ENCODE peak calls at places on chromosomes 3 and 15, in six cellular contexts. D, U, T, X, Y and E are unnamed samples.

GRCh38 chr15:79050977-79051376 is 39.6 kb downstream of the RASGRF1 start:
- DNase-seq in D (no peak), U (no peak), T (no peak), Y (no peak), X (no peak), E (no peak)

GRCh38 chr3:33064929-33065328 is 32.0 kb downstream of the GLB1 start:
- DNase-seq in D (no peak), U (no peak), T (no peak), X (no peak), Y (no peak), E (no peak)

GRCh38 chr15:65292938-65293518 is 2.8 kb upstream of the RNU5A-1 start:
- DNase-seq in U (no peak), T (no peak), X (no peak), D (no peak), Y (no peak), E (no peak)

GRCh38 chr3:188533612-188534357 is 379.8 kb downstream of the LPP start:
- DNase-seq in T (no peak), Y (no peak), U (no peak), X (no peak), D (no peak), E (no peak)

GRCh38 chr3:52568066-52568465 is 31.7 kb downstream of the UQCC5 start:
- DNase-seq in X (no peak), D (no peak), T (no peak), Y (no peak), U (no peak), E (no peak)

GRCh38 chr3:144182501-144182900 is 210.9 kb downstream of the DIPK2A start:
- DNase-seq in Y (no peak), X (no peak), T (no peak), D (no peak), U (no peak), E (no peak)

GRCh38 chr3:55091381-55092225 is 163.7 kb upstream of the LRTM1 start:
- DNase-seq in X (no peak), Y (no peak), T (no peak), U (no peak), D (no peak), E (no peak)

GRCh38 chr3:72559377-72559776 is 288.9 kb downstream of the SHQ1 start:
- DNase-seq in X (no peak), T (no peak), D (no peak), Y (no peak), U (no peak), E (no peak)

GRCh38 chr15:75648156-75649000 is 666 bp downstream of the SNX33 start:
- DNase-seq in Y (peak; percentile 48), D (no peak), U (peak; percentile 77), T (peak; percentile 40), X (peak; percentile 82), E (no peak)

GRCh38 chr3:120299403-120299802 is 14.4 kb upstream of the GPR156 start:
- DNase-seq in U (no peak), Y (no peak), X (no peak), D (no peak), T (no peak), E (no peak)

GRCh38 chr3:100403956-100404548 is 2.7 kb downstream of the LNP1 start:
- DNase-seq in Y (no peak), T (no peak), X (no peak), D (no peak), U (no peak), E (no peak)

GRCh38 chr3:10609134-10609533 is 103.7 kb upstream of the ATP2B2 start:
- DNase-seq in D (no peak), T (no peak), Y (no peak), U (peak; percentile 73), X (no peak), E (no peak)

GRCh38 chr3:197942956-197943556 is 6.9 kb upstream of the RPL35A start:
- DNase-seq in D (no peak), Y (no peak), T (no peak), X (no peak), U (peak; percentile 65), E (no peak)

GRCh38 chr3:141401095-141401494 is 32.8 kb downstream of the ZBTB38 start:
- DNase-seq in X (no peak), Y (no peak), U (no peak), T (no peak), D (no peak), E (no peak)

GRCh38 chr15:71103102-71103676 is 12.1 kb upstream of the THSD4 start:
- DNase-seq in U (no peak), X (peak; percentile 4), D (peak; percentile 34), Y (peak; percentile 62), T (peak; percentile 44), E (peak; percentile 26)

GRCh38 chr3:11371758-11372157 is 99.6 kb downstream of the ATG7 start:
- DNase-seq in T (no peak), X (no peak), D (no peak), U (no peak), Y (no peak), E (no peak)

GRCh38 chr3:11567516-11568467 is 75.9 kb downstream of the VGLL4 start:
- DNase-seq in X (no peak), Y (no peak), U (no peak), D (no peak), T (no peak), E (no peak)

GRCh38 chr15:55403531-55403930 is 4.6 kb downstream of the CCPG1 start:
- DNase-seq in Y (no peak), U (no peak), X (no peak), D (no peak), T (no peak), E (no peak)

GRCh38 chr3:14391033-14391432 is 11.4 kb upstream of the SLC6A6 start:
- DNase-seq in D (no peak), X (peak; percentile 80), Y (no peak), U (no peak), T (no peak), E (no peak)

GRCh38 chr3:47161983-47162694 is 1.8 kb downstream of the SETD2 start:
- DNase-seq in X (no peak), Y (no peak), D (no peak), T (no peak), U (no peak), E (no peak)

GRCh38 chr3:40120816-40121215 is 188.7 kb upstream of the EIF1B start:
- DNase-seq in T (no peak), Y (no peak), U (no peak), X (no peak), D (no peak), E (no peak)

GRCh38 chr3:119298565-119298941 is 4.4 kb downstream of the ARHGAP31 start:
- DNase-seq in D (no peak), X (no peak), U (no peak), T (no peak), Y (no peak), E (no peak)

GRCh38 chr3:181699171-181699903 is 12.4 kb upstream of the SOX2 start:
- DNase-seq in X (no peak), D (peak; percentile 60), U (no peak), T (no peak), Y (no peak), E (no peak)

GRCh38 chr3:181696641-181697230 is 15.0 kb upstream of the SOX2 start:
- DNase-seq in U (no peak), D (no peak), Y (no peak), X (no peak), T (no peak), E (no peak)

GRCh38 chr3:181703701-181704420 is 7.9 kb upstream of the SOX2 start:
- DNase-seq in T (no peak), U (no peak), D (peak; percentile 79), Y (peak; percentile 43), X (no peak), E (no peak)

GRCh38 chr3:181698263-181698944 is 13.3 kb upstream of the SOX2 start:
- DNase-seq in T (no peak), Y (no peak), U (peak; percentile 47), D (no peak), X (no peak), E (no peak)

DNA sequence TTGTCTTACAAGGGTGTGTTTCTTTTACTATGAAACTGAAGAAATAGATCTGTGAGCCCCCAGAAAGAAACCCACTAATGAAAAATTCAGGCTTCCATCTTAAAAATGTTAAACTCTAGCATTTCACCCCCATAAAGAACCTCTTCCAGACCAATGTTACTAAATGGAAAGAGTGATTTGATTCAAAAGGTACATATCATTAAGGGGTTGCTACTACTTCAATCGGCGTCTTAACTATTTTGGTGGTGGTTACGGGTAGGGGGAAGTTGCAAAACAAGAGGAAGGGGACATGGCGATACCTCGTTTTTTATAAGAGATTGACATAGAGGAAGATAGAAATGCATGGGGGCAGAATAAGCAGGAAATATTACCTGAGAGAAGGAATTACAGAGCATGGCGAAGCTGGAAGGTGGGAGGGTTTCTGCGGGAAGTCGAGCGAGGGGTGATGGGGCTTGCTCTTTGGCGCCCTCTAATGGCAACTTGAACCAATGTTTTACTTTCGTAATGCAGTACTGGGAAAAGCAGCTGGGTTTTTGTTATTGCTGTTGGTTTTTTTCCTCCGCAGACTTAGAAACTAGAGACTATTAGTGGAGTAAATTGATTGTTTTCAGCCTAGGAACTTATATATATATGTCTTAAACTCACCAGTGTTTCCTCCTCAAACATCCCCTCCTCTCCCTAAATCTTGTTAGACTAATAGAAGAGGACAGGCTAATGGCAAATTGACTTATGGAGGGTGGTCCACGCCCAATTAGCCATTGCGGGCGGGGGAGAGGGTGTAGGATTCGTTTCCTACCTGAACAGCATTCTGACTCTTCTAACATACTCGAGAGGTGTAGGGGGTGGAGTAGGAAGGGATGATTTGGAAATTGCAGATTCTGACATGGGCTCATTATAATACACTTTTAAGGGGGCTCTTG is 11.3 kb upstream of the SOX2 start:
- DNase-seq in T (peak; percentile 64), D (peak; percentile 83), X (no peak), Y (peak; percentile 77), U (peak; percentile 87), E (peak; percentile 21)
- TF ChIP-seq EP300 in T (no peak), D (no peak), X (no peak), Y (no peak), U (no peak), E (no peak)

DNA sequence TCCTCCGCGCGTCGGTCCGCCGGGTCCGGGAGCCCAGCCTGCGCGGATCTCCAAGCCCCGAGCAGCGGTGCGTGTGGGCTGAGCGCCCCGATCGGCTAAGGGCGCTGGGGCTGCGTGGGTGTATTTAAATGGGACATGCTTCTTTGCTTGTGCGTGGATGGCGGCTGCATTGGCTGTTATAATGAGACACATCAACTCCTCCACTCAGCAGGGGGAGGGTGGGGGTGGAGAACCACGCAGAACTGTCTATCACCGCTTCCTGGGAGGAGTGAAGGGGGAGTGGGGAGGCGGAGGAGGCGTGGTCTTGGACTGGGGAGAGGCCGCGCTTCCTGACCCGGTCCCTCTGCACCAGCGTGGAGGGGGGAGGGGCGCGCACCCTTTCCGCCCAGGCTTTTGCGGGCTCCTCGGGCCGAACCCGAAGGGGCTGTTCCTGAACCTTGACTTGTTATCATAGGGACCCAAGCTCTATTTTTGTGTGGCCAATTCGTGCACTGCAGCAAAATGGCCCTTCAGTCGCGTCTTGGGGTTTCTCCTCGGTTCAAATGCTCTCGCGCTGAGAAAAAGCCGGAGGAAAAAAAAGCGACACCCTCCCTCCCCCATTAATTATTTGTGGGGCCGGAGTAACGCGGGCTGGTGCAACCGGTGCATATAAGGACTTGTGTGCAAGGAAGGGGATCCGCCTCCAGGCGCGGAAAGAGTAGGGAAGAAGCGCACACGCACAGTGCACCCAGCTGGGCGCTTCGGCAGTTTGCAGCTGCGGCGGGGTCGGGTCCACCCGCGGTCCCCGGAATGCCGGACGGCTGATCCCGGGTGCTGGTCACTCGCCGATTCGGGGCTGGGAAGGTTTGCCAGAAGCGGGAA is at the start of gene TNIK:
- DNase-seq in Y (peak; percentile 87), U (peak; percentile 92), T (peak; percentile 96), X (peak; percentile 95), D (peak; percentile 85), E (peak; percentile 95)
- TF ChIP-seq EP300 in Y (no peak), U (no peak), T (no peak), X (no peak), D (no peak), E (peak; percentile 60)

GRCh38 chr3:124033360-124034015 is 41.6 kb upstream of the ROPN1 start:
- DNase-seq in Y (no peak), U (no peak), T (peak; percentile 10), D (peak; percentile 71), X (peak; percentile 62), E (no peak)
- TF ChIP-seq EP300 in Y (no peak), U (no peak), T (no peak), D (no peak), X (no peak), E (no peak)

GRCh38 chr3:18215639-18216038 is 209.5 kb downstream of the SATB1 start:
- DNase-seq in T (no peak), D (no peak), U (no peak), Y (no peak), X (no peak), E (no peak)
- TF ChIP-seq EP300 in T (no peak), D (no peak), U (no peak), Y (no peak), X (no peak), E (no peak)